ENCODE peak calls at places on chromosome 9, in six cellular contexts. B is NCI-H2081, U is ureter, Y is neural progenitor cell, W is AG10803, L is GM06990. N is an unnamed sample.

GRCh38 chr9:132703336-132703735 is 33.1 kb downstream of the GTF3C4 start:
- DNase-seq in Y (no peak), U (no peak), W (peak; percentile 7), L (no peak), B (no peak), N (no peak)

GRCh38 chr9:77800924-77801551 is 152.9 kb upstream of the GNA14 start:
- DNase-seq in Y (no peak), L (no peak), U (no peak), B (no peak), W (no peak), N (no peak)

GRCh38 chr9:108041551-108041950 is 552.0 kb upstream of the KLF4 start:
- DNase-seq in W (peak; percentile 83), B (no peak), Y (no peak), U (no peak), L (no peak), N (no peak)

GRCh38 chr9:12993432-12993831 is 218.6 kb downstream of the LURAP1L start:
- DNase-seq in Y (no peak), U (no peak), W (no peak), L (no peak), B (no peak), N (no peak)

GRCh38 chr9:131257266-131258025 is 18.9 kb downstream of the FAM78A start:
- DNase-seq in Y (no peak), W (no peak), L (no peak), B (no peak), U (no peak), N (no peak)

GRCh38 chr9:119588874-119589560 is 219.8 kb upstream of the BRINP1 start:
- DNase-seq in U (no peak), Y (peak; percentile 31), L (no peak), W (no peak), B (peak; percentile 28), N (no peak)

GRCh38 chr9:97911970-97912369 is 10.3 kb downstream of the TRMO start:
- DNase-seq in U (no peak), Y (no peak), L (no peak), B (no peak), W (no peak), N (no peak)

GRCh38 chr9:122445155-122445749 is 32.5 kb downstream of the OR1J1 start:
- DNase-seq in B (no peak), W (peak; percentile 90), Y (no peak), L (no peak), U (no peak), N (no peak)

GRCh38 chr9:80492221-80492620 is 920.5 kb downstream of the TLE4 start:
- DNase-seq in Y (no peak), U (no peak), W (no peak), L (no peak), B (no peak), N (peak; percentile 16)

GRCh38 chr9:71719585-71719984 is 48.7 kb downstream of the CEMIP2 start:
- DNase-seq in Y (no peak), U (no peak), B (no peak), L (no peak), W (peak; percentile 80), N (no peak)

GRCh38 chr9:89139450-89139849 is 39.2 kb downstream of the SHC3 start:
- DNase-seq in B (no peak), Y (no peak), W (no peak), U (no peak), L (no peak), N (no peak)

GRCh38 chr9:128818839-128819715 is 777 bp downstream of the ENDOG start:
- DNase-seq in L (peak; percentile 75), U (no peak), Y (peak; percentile 71), W (no peak), B (peak; percentile 61), N (peak; percentile 82)

GRCh38 chr9:68538200-68538599 is 2.5 kb downstream of the TMEM252 start:
- DNase-seq in L (no peak), Y (no peak), B (no peak), U (no peak), W (no peak), N (no peak)

GRCh38 chr9:91302831-91303230 is 58.9 kb downstream of the AUH start:
- DNase-seq in B (no peak), Y (no peak), U (no peak), W (peak; percentile 81), L (no peak), N (no peak)

GRCh38 chr9:130701059-130702022 is 7.8 kb downstream of the EXOSC2 start:
- DNase-seq in W (peak; percentile 76), U (peak; percentile 81), L (no peak), Y (peak; percentile 94), B (peak; percentile 68), N (peak; percentile 90)

GRCh38 chr9:34204011-34204635 is 25.3 kb downstream of the UBAP1 start:
- DNase-seq in U (no peak), W (no peak), B (no peak), L (no peak), Y (no peak), N (no peak)

GRCh38 chr9:4678679-4679267 is 596 bp upstream of the CDC37L1 start:
- DNase-seq in W (peak; percentile 18), L (peak; percentile 28), Y (no peak), B (peak; percentile 46), U (no peak), N (no peak)

GRCh38 chr9:75935606-75936005 is 45.1 kb downstream of the PCSK5 start:
- DNase-seq in Y (no peak), L (no peak), B (no peak), U (no peak), W (no peak), N (no peak)

GRCh38 chr9:98310752-98311392 is 55.4 kb upstream of the TBC1D2 start:
- DNase-seq in W (no peak), Y (no peak), U (no peak), B (no peak), L (no peak), N (no peak)

GRCh38 chr9:98010450-98010849 is 27.3 kb downstream of the ANP32B start:
- DNase-seq in B (no peak), Y (peak; percentile 33), U (no peak), L (no peak), W (no peak), N (no peak)